ENCODE peak calls at places on chromosomes 5 and 9, in six cellular contexts. V is fibroblast of pulmonary artery; F is RPMI8226; T is non-pigmented ciliary epithelial cell; H is NCI-H1105; P is CD8-positive, alpha-beta T cell. I is an unnamed sample.

GRCh38 chr9:130837644-130838043 is 2.6 kb downstream of the ABL1 start:
- DNase-seq in T (no peak), H (no peak), V (no peak), F (no peak), P (no peak), I (no peak)

GRCh38 chr9:71806916-71807315 is 38.6 kb upstream of the CEMIP2 start:
- DNase-seq in H (peak; percentile 59), T (peak; percentile 36), F (peak; percentile 58), V (peak; percentile 82), P (peak; percentile 37), I (peak; percentile 90)

GRCh38 chr5:176888016-176888864 is 10.9 kb downstream of the HK3 start:
- DNase-seq in F (no peak), V (no peak), T (no peak), H (no peak), P (no peak), I (no peak)

GRCh38 chr9:4080889-4081548 is 218.8 kb downstream of the GLIS3 start:
- DNase-seq in F (no peak), P (no peak), T (no peak), V (no peak), H (no peak), I (peak; percentile 72)

GRCh38 chr5:174056064-174056842 is 10.7 kb downstream of the NSG2 start:
- DNase-seq in V (no peak), H (no peak), F (peak; percentile 11), T (no peak), P (no peak), I (no peak)

GRCh38 chr5:124922255-124922975 is 176.0 kb upstream of the ZNF608 start:
- DNase-seq in H (no peak), T (no peak), V (no peak), F (no peak), P (no peak), I (peak; percentile 81)

GRCh38 chr5:9337908-9338307 is 208.0 kb downstream of the SEMA5A start:
- DNase-seq in H (no peak), V (peak; percentile 71), F (no peak), T (no peak), P (no peak), I (no peak)

GRCh38 chr5:10671041-10672008 is 89.7 kb downstream of the DAP start:
- DNase-seq in F (no peak), P (no peak), H (no peak), T (no peak), V (peak; percentile 32), I (no peak)

GRCh38 chr5:10921176-10921575 is 160.1 kb upstream of the DAP start:
- DNase-seq in H (no peak), P (no peak), T (no peak), V (no peak), F (no peak), I (no peak)

GRCh38 chr5:111756701-111757581 is at the start of gene NREP:
- DNase-seq in V (peak; percentile 97), H (peak; percentile 77), F (peak; percentile 100), T (peak; percentile 88), P (no peak), I (peak; percentile 97)

GRCh38 chr9:136997830-136998234 is 1.5 kb upstream of the CLIC3 start:
- DNase-seq in H (no peak), P (peak; percentile 31), T (no peak), F (no peak), V (no peak), I (no peak)

GRCh38 chr9:132809677-132810076 is 68.4 kb downstream of the AK8 start:
- DNase-seq in T (no peak), P (no peak), H (no peak), F (no peak), V (no peak), I (no peak)

GRCh38 chr9:86741311-86742215 is 205.7 kb downstream of the GAS1 start:
- DNase-seq in H (no peak), V (peak; percentile 54), F (no peak), T (no peak), P (no peak), I (peak; percentile 94)

GRCh38 chr9:89617978-89618377 is 13.2 kb downstream of the GADD45G start:
- DNase-seq in P (no peak), H (no peak), T (no peak), F (no peak), V (no peak), I (no peak)

GRCh38 chr9:125343518-125344284 is 82.1 kb downstream of the GAPVD1 start:
- DNase-seq in V (peak; percentile 63), P (no peak), T (peak; percentile 68), H (no peak), F (no peak), I (peak; percentile 96)

GRCh38 chr9:113807173-113808061 is 68.7 kb upstream of the ZNF618 start:
- DNase-seq in V (peak; percentile 77), F (peak; percentile 26), T (no peak), H (peak; percentile 29), P (peak; percentile 3), I (peak; percentile 68)

GRCh38 chr5:175797521-175798038 is 73.8 kb upstream of the CPLX2 start:
- DNase-seq in T (no peak), V (no peak), P (no peak), H (peak; percentile 72), F (no peak), I (peak; percentile 84)

GRCh38 chr5:3364433-3364832 is 231.2 kb upstream of the IRX1 start:
- DNase-seq in P (no peak), V (no peak), F (no peak), T (no peak), H (no peak), I (no peak)

GRCh38 chr5:136308396-136308795 is 56.9 kb downstream of the TRPC7 start:
- DNase-seq in V (no peak), P (no peak), H (no peak), T (no peak), F (peak; percentile 7), I (peak; percentile 58)

GRCh38 chr9:107734231-107735014 is 244.9 kb upstream of the KLF4 start:
- DNase-seq in V (peak; percentile 96), P (no peak), H (no peak), T (no peak), F (no peak), I (no peak)

GRCh38 chr9:83027153-83027867 is 35.6 kb downstream of the RASEF start:
- DNase-seq in H (no peak), V (peak; percentile 37), P (no peak), T (peak; percentile 90), F (no peak), I (no peak)

GRCh38 chr5:6446626-6447309 is 1.9 kb upstream of the UBE2QL1 start:
- DNase-seq in F (no peak), H (no peak), P (no peak), V (no peak), T (no peak), I (no peak)

GRCh38 chr5:174503461-174504265 is 220.7 kb upstream of the MSX2 start:
- DNase-seq in T (peak; percentile 59), F (no peak), H (peak; percentile 68), P (no peak), V (peak; percentile 65), I (no peak)

GRCh38 chr5:134763221-134763620 is 4.6 kb downstream of the DDX46 start:
- DNase-seq in P (no peak), H (no peak), F (no peak), V (no peak), T (no peak), I (peak; percentile 20)

GRCh38 chr9:133100518-133101355 is 20.3 kb downstream of the RALGDS start:
- DNase-seq in T (no peak), H (no peak), V (no peak), F (no peak), P (no peak), I (no peak)

GRCh38 chr9:2087500-2088313 is 72.6 kb downstream of the SMARCA2 start:
- DNase-seq in V (peak; percentile 60), H (no peak), P (no peak), F (peak; percentile 39), T (peak; percentile 8), I (peak; percentile 87)

GRCh38 chr5:148156609-148157008 is 11.7 kb upstream of the SPINK14 start:
- DNase-seq in H (no peak), T (no peak), F (no peak), P (no peak), V (no peak), I (no peak)

GRCh38 chr9:6764570-6765334 is 7.0 kb downstream of the KDM4C start:
- DNase-seq in H (no peak), T (no peak), V (no peak), F (no peak), P (no peak), I (peak; percentile 73)

GRCh38 chr5:90226433-90227099 is 183.0 kb downstream of the CETN3 start:
- DNase-seq in V (no peak), F (no peak), T (no peak), H (no peak), P (no peak), I (no peak)

GRCh38 chr9:134171316-134172197 is 7.2 kb upstream of the RNU6ATAC start:
- DNase-seq in F (no peak), V (peak; percentile 42), H (no peak), P (no peak), T (no peak), I (no peak)

GRCh38 chr9:108549184-108549583 is 306.6 kb downstream of the ACTL7B start:
- DNase-seq in P (no peak), T (no peak), V (no peak), H (no peak), F (no peak), I (no peak)

I was measured in mesendoderm.